ENCODE peak calls at places on chromosome 9, in eight cellular contexts. N is CD8-positive, alpha-beta memory T cell; C is GM03348; X is nephron progenitor cell; H is Ammon's horn; B is nucleus accumbens; F is heart left ventricle; K is activated CD4-positive, alpha-beta T cell treated with anti-CD3 and anti-CD28 coated beads, Interleukin-2, amount 10 ng/mL, durations not matched to agents 7 days and 5 days. W is an unnamed sample.
A peak's percentile ranks its signal among the peaks of the same experiment; 100 is the strongest.

GRCh38 chr9:114883709-114884108 is 46.7 kb downstream of the TNFSF8 start:
- DNase-seq in N (no peak), C (no peak), X (no peak), H (no peak), B (no peak), F (no peak), K (no peak), W (no peak)

GRCh38 chr9:36924071-36924470 is 110.0 kb downstream of the PAX5 start:
- DNase-seq in N (no peak), C (peak; percentile 72), X (no peak), H (no peak), B (no peak), F (no peak), K (peak; percentile 14), W (peak; percentile 65)

GRCh38 chr9:136438548-136438908 is 1.1 kb downstream of the INPP5E start:
- DNase-seq in N (no peak), C (peak; percentile 45), X (peak; percentile 42), H (no peak), B (no peak), F (no peak), K (no peak), W (peak; percentile 40)

GRCh38 chr9:130825051-130825651 is 9.9 kb upstream of the ABL1 start:
- DNase-seq in N (no peak), C (peak; percentile 70), X (peak; percentile 46), H (no peak), B (no peak), F (no peak), K (no peak), W (peak; percentile 88)

GRCh38 chr9:113602126-113603119 is 138.9 kb downstream of the RGS3 start:
- DNase-seq in N (no peak), C (peak; percentile 90), X (peak; percentile 56), H (no peak), B (no peak), F (peak; percentile 85), K (no peak), W (peak; percentile 84)

GRCh38 chr9:38158628-38159027 is 89.6 kb upstream of the SHB start:
- DNase-seq in N (no peak), C (no peak), X (no peak), H (no peak), B (no peak), F (no peak), K (no peak), W (no peak)

GRCh38 chr9:130698514-130698913 is 4.9 kb downstream of the EXOSC2 start:
- DNase-seq in N (no peak), C (peak; percentile 31), X (no peak), H (no peak), B (no peak), F (no peak), K (no peak), W (no peak)

GRCh38 chr9:127163409-127163808 is 41.0 kb upstream of the ANGPTL2 start:
- DNase-seq in N (no peak), C (peak; percentile 73), X (no peak), H (no peak), B (no peak), F (peak; percentile 23), K (peak; percentile 23), W (peak; percentile 80)

GRCh38 chr9:89748020-89748670 is 143.3 kb downstream of the GADD45G start:
- DNase-seq in N (no peak), C (no peak), X (no peak), H (no peak), B (no peak), F (no peak), K (no peak), W (peak; percentile 88)

GRCh38 chr9:127166651-127167524 is 44.5 kb upstream of the ANGPTL2 start:
- DNase-seq in N (no peak), C (peak; percentile 43), X (no peak), H (no peak), B (no peak), F (no peak), K (no peak), W (no peak)

GRCh38 chr9:135045264-135046155 is 42.0 kb upstream of the OLFM1 start:
- DNase-seq in N (no peak), C (no peak), X (no peak), H (no peak), B (no peak), F (no peak), K (no peak), W (no peak)

GRCh38 chr9:121286973-121287721 is 19.2 kb downstream of the GSN start:
- DNase-seq in N (no peak), C (peak; percentile 92), X (no peak), H (peak; percentile 84), B (peak; percentile 85), F (peak; percentile 87), K (no peak), W (peak; percentile 97)

GRCh38 chr9:94887721-94888120 is 161.2 kb downstream of the AOPEP start:
- DNase-seq in N (no peak), C (no peak), X (no peak), H (no peak), B (no peak), F (no peak), K (no peak), W (no peak)

GRCh38 chr9:120710110-120710981 is 3.9 kb downstream of the MEGF9 start:
- DNase-seq in N (no peak), C (peak; percentile 63), X (no peak), H (peak; percentile 79), B (peak; percentile 21), F (no peak), K (peak; percentile 44), W (peak; percentile 72)

GRCh38 chr9:114288233-114289051 is 34.5 kb upstream of the ORM1 start:
- DNase-seq in N (no peak), C (peak; percentile 72), X (peak; percentile 41), H (no peak), B (no peak), F (peak; percentile 16), K (no peak), W (peak; percentile 85)